ENCODE peak calls at places on chromosomes 5 and 9, in four cellular contexts. D, G, K and E are unnamed samples.

GRCh38 chr9:14027114-14027812 is 286.7 kb downstream of the NFIB start:
- DNase-seq in D (no peak), G (no peak), K (no peak), E (no peak)

GRCh38 chr5:2186472-2187015 is 303.8 kb upstream of the IRX4 start:
- DNase-seq in D (no peak), G (no peak), K (no peak), E (no peak)

GRCh38 chr9:134062461-134063087 is 5.3 kb downstream of the BRD3 start:
- DNase-seq in D (no peak), G (no peak), K (no peak), E (no peak)

GRCh38 chr5:81194633-81195333 is 38.3 kb upstream of the CKMT2 start:
- DNase-seq in D (peak), G (peak), K (peak), E (no peak)

GRCh38 chr5:24817966-24818365 is 173.2 kb upstream of the CDH10 start:
- DNase-seq in D (no peak), G (no peak), K (no peak), E (no peak)

GRCh38 chr9:93292664-93293328 is 108.9 kb downstream of the WNK2 start:
- DNase-seq in D (no peak), G (no peak), K (no peak), E (no peak)

GRCh38 chr5:135230326-135230925 is 168.6 kb downstream of the MACROH2A1 start:
- DNase-seq in D (no peak), G (peak), K (no peak), E (no peak)

GRCh38 chr5:80127037-80127642 is 92.0 kb downstream of the THBS4 start:
- DNase-seq in D (no peak), G (peak), K (no peak), E (no peak)

GRCh38 chr9:79952401-79952800 is 380.6 kb downstream of the TLE4 start:
- DNase-seq in D (no peak), G (peak), K (no peak), E (no peak)

GRCh38 chr9:32344551-32345182 is 39.8 kb upstream of the ACO1 start:
- DNase-seq in D (no peak), G (peak), K (no peak), E (no peak)

GRCh38 chr5:52983731-52984620 is 5.2 kb upstream of the ITGA2 start:
- DNase-seq in D (no peak), G (peak), K (no peak), E (no peak)

GRCh38 chr5:125245216-125245615 is 498.8 kb upstream of the ZNF608 start:
- DNase-seq in D (no peak), G (no peak), K (no peak), E (no peak)

GRCh38 chr5:132263548-132264261 is 6.2 kb downstream of the PDLIM4 start:
- DNase-seq in D (no peak), G (peak), K (no peak), E (peak)

GRCh38 chr5:102130386-102130785 is 165.7 kb downstream of the SLCO4C1 start:
- DNase-seq in D (no peak), G (no peak), K (no peak), E (no peak)

GRCh38 chr5:88826959-88827585 is 55.9 kb downstream of the MEF2C start:
- DNase-seq in D (peak), G (peak), K (no peak), E (peak)

DNA sequence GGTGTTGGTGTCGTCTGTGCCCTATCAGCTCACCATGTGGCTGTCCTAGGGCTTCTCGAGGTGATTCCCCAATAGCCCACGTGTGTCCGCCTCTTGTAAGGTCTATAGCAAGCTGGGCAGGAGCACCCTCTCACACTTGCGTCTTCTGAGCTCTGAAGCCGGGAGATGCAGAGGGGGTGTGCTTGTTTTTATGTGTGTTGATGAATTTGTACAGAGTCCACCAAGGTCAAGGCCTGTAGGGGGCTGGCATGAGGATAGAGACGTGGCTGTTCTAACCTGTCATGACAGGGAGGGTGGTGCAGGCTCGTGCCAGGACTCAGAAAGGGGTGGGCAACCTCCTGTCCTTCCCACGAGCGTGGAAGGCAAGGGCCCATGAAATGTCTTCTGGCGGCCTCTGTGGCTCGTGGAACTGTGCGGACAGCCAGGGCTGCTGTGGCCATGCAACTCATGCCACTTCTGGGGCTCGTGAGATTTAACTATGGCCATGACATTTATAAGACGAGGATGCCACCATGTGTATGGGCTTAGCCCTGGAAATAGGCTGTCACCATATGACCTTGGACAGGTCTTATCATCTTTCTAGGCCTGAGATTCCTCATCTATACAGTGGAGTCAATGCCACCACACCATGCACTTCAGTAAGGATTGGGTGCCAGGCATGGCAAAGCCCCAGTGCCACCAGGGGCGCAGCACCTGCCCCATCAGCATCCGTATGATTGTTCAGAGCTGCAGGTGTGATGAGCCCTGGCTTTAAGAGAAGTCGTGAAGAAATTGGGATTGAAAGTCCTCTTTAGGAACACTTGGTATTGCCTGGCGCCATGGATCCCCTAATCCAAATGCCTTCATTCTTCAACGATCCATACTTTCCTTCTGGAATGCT is 2.3 kb upstream of the OLFM1 start:
- DNase-seq in D (no peak), G (no peak), K (no peak), E (no peak)
- TF ChIP-seq CTCF in D (no peak), G (no peak), K (no peak), E (no peak)

GRCh38 chr5:78553578-78553977 is 95.0 kb downstream of the LHFPL2 start:
- DNase-seq in D (no peak), G (no peak), K (no peak), E (no peak)

GRCh38 chr5:78552729-78553341 is 95.7 kb downstream of the LHFPL2 start:
- DNase-seq in D (no peak), G (no peak), K (no peak), E (no peak)

GRCh38 chr5:78549043-78549442 is 99.5 kb downstream of the LHFPL2 start:
- DNase-seq in D (no peak), G (peak), K (no peak), E (no peak)

GRCh38 chr5:78548216-78548615 is 100.4 kb downstream of the LHFPL2 start:
- DNase-seq in D (no peak), G (no peak), K (no peak), E (no peak)

GRCh38 chr5:78550891-78551290 is 97.7 kb downstream of the LHFPL2 start:
- DNase-seq in D (no peak), G (peak), K (no peak), E (no peak)
- TF ChIP-seq CTCF in D (no peak), G (no peak), K (no peak), E (no peak)

DNA sequence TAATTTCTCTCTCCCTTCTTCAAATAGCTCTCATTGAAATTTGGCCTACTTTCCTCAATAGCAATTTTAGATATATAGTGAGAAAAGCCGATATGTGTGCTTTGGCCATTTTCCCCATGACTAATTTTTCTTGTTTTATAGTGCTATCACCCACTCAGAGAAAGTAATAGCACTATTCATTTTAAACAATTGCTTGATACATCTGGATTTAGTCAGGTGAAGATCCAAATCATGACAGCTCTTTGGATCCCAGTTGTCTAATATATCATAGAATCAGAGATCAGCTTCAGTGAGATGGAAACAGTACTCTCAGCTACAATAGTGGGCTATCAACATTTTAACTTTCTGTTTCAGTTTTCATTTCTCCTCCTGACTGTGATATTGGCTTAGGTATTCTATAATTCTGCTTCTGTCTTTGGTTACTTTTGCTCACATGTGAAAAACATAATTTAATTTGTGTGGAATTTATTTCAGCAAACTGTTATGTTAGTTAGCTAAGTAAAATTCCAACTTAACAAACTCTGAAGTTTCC is 38.7 kb downstream of the VCAN start:
- DNase-seq in D (no peak), G (peak), K (no peak), E (no peak)
- TF ChIP-seq CTCF in D (no peak), G (no peak), K (no peak), E (no peak)

DNA sequence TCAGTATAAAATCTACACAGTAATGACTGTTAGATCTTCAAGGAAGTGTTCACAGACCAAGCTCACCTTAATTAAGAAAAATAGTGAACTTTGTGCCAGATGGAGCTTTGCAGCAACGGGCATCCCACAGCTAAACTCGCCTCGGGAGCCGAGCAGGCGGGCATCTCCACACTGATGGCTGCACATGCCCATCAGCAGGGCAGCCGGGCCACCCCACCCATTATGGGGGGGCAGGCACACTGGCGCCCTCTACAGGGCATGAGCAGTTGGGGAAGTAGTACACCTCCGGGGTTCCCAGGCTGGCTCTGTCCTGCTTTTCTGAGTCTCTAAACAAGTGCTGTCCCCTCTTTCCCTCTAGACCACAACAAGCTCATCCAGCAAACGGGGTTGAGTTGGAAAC is 21.6 kb downstream of the ANKS6 start:
- DNase-seq in D (no peak), G (peak), K (no peak), E (no peak)
- TF ChIP-seq CTCF in D (peak), G (peak), K (peak), E (peak)